ENCODE peak calls at places on chromosomes 3 and 15, in four cellular contexts. One of them, this sample, is unnamed.

GRCh38 chr3:150528359-150528797 is 17.9 kb downstream of the SERP1 start:
- DNase-seq in uterus: no peak
- DNase-seq in Peyer's patch: no peak
- DNase-seq in right lobe of liver: no peak
- DNase-seq in this sample: no peak

GRCh38 chr3:197878427-197878826 is 71.6 kb upstream of the RPL35A start:
- DNase-seq in uterus: no peak
- DNase-seq in Peyer's patch: no peak
- DNase-seq in right lobe of liver: no peak
- DNase-seq in this sample: no peak

GRCh38 chr3:41920406-41920970 is 41.4 kb downstream of the ULK4 start:
- DNase-seq in right lobe of liver: no peak
- DNase-seq in Peyer's patch: no peak
- DNase-seq in uterus: no peak
- DNase-seq in this sample: no peak

GRCh38 chr15:38696790-38697495 is 132.3 kb upstream of the RASGRP1 start:
- DNase-seq in Peyer's patch: no peak
- DNase-seq in right lobe of liver: no peak
- DNase-seq in uterus: no peak
- DNase-seq in this sample: no peak

GRCh38 chr3:55066406-55067128 is 138.7 kb upstream of the LRTM1 start:
- DNase-seq in Peyer's patch: no peak
- DNase-seq in uterus: peak; percentile 87
- DNase-seq in right lobe of liver: no peak
- DNase-seq in this sample: no peak

GRCh38 chr3:38580450-38581382 is 68.8 kb downstream of the SCN5A start:
- DNase-seq in uterus: no peak
- DNase-seq in Peyer's patch: peak; percentile 40
- DNase-seq in right lobe of liver: no peak
- DNase-seq in this sample: no peak

GRCh38 chr15:61226313-61227250 is 2.5 kb downstream of the RORA start:
- DNase-seq in Peyer's patch: no peak
- DNase-seq in right lobe of liver: no peak
- DNase-seq in uterus: no peak
- DNase-seq in this sample: peak; percentile 15

GRCh38 chr3:40770046-40770445 is 245.3 kb downstream of the ZNF621 start:
- DNase-seq in Peyer's patch: no peak
- DNase-seq in right lobe of liver: no peak
- DNase-seq in uterus: no peak
- DNase-seq in this sample: peak; percentile 55

GRCh38 chr3:11536936-11537612 is 106.6 kb downstream of the VGLL4 start:
- DNase-seq in right lobe of liver: no peak
- DNase-seq in Peyer's patch: no peak
- DNase-seq in uterus: no peak
- DNase-seq in this sample: no peak

GRCh38 chr3:11539218-11539617 is 104.5 kb downstream of the VGLL4 start:
- DNase-seq in Peyer's patch: no peak
- DNase-seq in uterus: no peak
- DNase-seq in right lobe of liver: no peak
- DNase-seq in this sample: no peak

GRCh38 chr3:11541321-11542303 is 102.1 kb downstream of the VGLL4 start:
- DNase-seq in right lobe of liver: no peak
- DNase-seq in Peyer's patch: no peak
- DNase-seq in uterus: no peak
- DNase-seq in this sample: no peak

GRCh38 chr3:11538581-11538980 is 105.1 kb downstream of the VGLL4 start:
- DNase-seq in uterus: no peak
- DNase-seq in right lobe of liver: no peak
- DNase-seq in Peyer's patch: no peak
- DNase-seq in this sample: no peak

DNA sequence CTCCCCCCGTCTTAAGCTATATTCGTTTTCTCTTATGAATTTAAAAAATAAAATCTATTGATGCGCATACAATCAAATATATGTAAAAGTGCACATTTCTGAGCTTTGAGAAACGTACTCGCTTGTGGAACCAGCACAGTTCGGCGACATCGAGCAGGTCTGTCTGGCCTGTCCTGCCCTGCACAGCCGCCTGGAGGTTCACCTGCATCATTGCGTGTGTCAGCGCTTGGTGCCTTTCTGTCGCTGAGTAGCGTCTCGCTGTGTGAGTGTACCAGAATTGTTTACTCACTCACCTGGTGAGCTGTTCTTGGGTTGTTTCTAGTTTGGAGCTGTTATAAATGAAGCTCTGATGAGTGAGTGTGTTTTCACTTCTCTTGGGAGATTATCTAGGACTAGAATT is 104.0 kb downstream of the VGLL4 start:
- DNase-seq in Peyer's patch: no peak
- DNase-seq in right lobe of liver: no peak
- DNase-seq in uterus: no peak
- DNase-seq in this sample: no peak
- TF ChIP-seq CTCF in Peyer's patch: no peak
- TF ChIP-seq CTCF in right lobe of liver: no peak
- TF ChIP-seq CTCF in uterus: no peak
- TF ChIP-seq CTCF in this sample: no peak

GRCh38 chr15:44426975-44427755 is at the start of gene CTDSPL2:
- DNase-seq in right lobe of liver: peak; percentile 99
- DNase-seq in uterus: peak; percentile 98
- DNase-seq in Peyer's patch: peak; percentile 95
- DNase-seq in this sample: peak; percentile 98
- TF ChIP-seq POLR2A in right lobe of liver: peak; percentile 60
- TF ChIP-seq POLR2A in uterus: peak; percentile 49
- TF ChIP-seq POLR2A in Peyer's patch: peak; percentile 79
- TF ChIP-seq POLR2A in this sample: peak; percentile 83

DNA sequence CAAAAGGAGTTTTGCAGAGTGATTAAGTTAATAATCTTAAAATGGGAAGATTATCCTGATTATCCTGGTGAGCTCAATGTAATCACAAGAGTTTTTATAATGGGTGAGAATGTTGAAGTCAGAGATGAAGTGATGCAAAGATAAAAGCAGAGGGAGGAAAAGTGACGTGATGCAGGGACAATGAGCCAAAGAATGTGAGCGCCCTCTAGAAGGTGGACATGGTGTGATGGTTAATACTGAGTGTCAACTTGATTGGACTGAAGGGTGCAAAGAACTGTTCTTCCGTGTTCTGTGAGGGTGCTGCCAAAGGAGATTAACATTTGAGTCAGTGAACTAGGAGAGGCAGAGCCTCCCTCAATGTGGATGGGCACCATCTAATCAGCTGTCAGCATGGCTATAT is 569.6 kb upstream of the AGTR1 start:
- DNase-seq in uterus: no peak
- DNase-seq in Peyer's patch: no peak
- DNase-seq in right lobe of liver: no peak
- DNase-seq in this sample: no peak
- TF ChIP-seq CTCF in uterus: no peak
- TF ChIP-seq CTCF in Peyer's patch: no peak
- TF ChIP-seq CTCF in right lobe of liver: no peak
- TF ChIP-seq CTCF in this sample: no peak

GRCh38 chr3:50267280-50267913 is 1.6 kb upstream of the SEMA3B start:
- DNase-seq in uterus: peak; percentile 74
- DNase-seq in right lobe of liver: no peak
- DNase-seq in Peyer's patch: peak; percentile 84
- DNase-seq in this sample: peak; percentile 74

GRCh38 chr3:50269977-50270413 is 1.0 kb downstream of the SEMA3B start:
- DNase-seq in right lobe of liver: no peak
- DNase-seq in uterus: no peak
- DNase-seq in Peyer's patch: no peak
- DNase-seq in this sample: no peak

GRCh38 chr3:50269460-50269859 is 513 bp downstream of the SEMA3B start:
- DNase-seq in uterus: no peak
- DNase-seq in right lobe of liver: no peak
- DNase-seq in Peyer's patch: no peak
- DNase-seq in this sample: no peak

GRCh38 chr3:50268276-50268675 is 671 bp upstream of the SEMA3B start:
- DNase-seq in right lobe of liver: no peak
- DNase-seq in uterus: no peak
- DNase-seq in Peyer's patch: no peak
- DNase-seq in this sample: no peak

GRCh38 chr3:50268703-50269451 is at the start of gene SEMA3B:
- DNase-seq in Peyer's patch: peak; percentile 94
- DNase-seq in right lobe of liver: no peak
- DNase-seq in uterus: peak; percentile 64
- DNase-seq in this sample: peak; percentile 96
- TF ChIP-seq POLR2A in Peyer's patch: peak; percentile 88
- TF ChIP-seq POLR2A in right lobe of liver: no peak
- TF ChIP-seq POLR2A in uterus: no peak
- TF ChIP-seq POLR2A in this sample: peak; percentile 90

DNA sequence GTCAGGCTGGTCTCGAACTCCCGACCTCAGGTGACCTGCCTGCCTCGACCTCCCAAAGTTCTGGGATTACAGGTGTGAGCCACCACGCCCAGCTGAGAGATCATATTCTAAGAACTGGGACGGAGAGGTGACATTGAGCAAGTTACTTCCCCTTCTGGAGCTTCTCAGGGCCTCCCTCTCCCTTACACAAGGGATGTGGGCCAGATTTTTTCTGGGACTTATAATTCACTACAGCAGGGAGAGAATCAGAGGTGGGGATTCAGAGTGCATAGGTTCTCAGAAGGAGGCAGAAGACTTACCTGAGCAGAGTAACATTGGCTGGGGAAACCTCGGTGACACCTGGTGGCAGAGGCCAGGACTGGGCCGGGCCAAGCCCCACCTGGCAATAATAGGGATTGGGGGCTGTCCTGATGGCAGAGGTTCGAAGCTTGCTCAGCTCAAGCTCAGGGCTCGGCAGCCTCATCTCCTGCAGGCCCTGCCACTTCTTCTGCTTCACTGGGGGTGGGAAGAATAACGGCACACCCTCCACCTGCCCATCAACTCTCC is 6.8 kb downstream of the LTK start:
- DNase-seq in uterus: no peak
- DNase-seq in right lobe of liver: no peak
- DNase-seq in Peyer's patch: no peak
- DNase-seq in this sample: no peak
- TF ChIP-seq CTCF in uterus: no peak
- TF ChIP-seq CTCF in right lobe of liver: no peak
- TF ChIP-seq CTCF in Peyer's patch: peak; percentile 5
- TF ChIP-seq CTCF in this sample: no peak